ENCODE peak calls at places on chromosomes 5 and 9, in four cellular contexts. One of them, this sample, is unnamed.

GRCh38 chr5:36599986-36600779 is 6.2 kb upstream of the SLC1A3 start:
- DNase-seq in GM12878: no peak
- DNase-seq in K562: no peak
- DNase-seq in SK-N-SH: no peak
- DNase-seq in this sample: no peak

GRCh38 chr5:89338935-89339334 is 456.0 kb upstream of the MEF2C start:
- DNase-seq in GM12878: no peak
- DNase-seq in K562: no peak
- DNase-seq in SK-N-SH: no peak
- DNase-seq in this sample: no peak

GRCh38 chr5:9431496-9432258 is 114.2 kb downstream of the SEMA5A start:
- DNase-seq in GM12878: no peak
- DNase-seq in K562: no peak
- DNase-seq in SK-N-SH: peak; percentile 44
- DNase-seq in this sample: no peak

GRCh38 chr9:124551472-124552339 is 44.5 kb upstream of the NR5A1 start:
- DNase-seq in GM12878: peak; percentile 4
- DNase-seq in K562: peak; percentile 63
- DNase-seq in SK-N-SH: peak; percentile 66
- DNase-seq in this sample: peak; percentile 53

GRCh38 chr5:150139334-150139733 is 16.3 kb downstream of the PDGFRB start:
- DNase-seq in GM12878: no peak
- DNase-seq in K562: no peak
- DNase-seq in SK-N-SH: no peak
- DNase-seq in this sample: no peak

GRCh38 chr9:22044583-22044982 is 35.5 kb upstream of the CDKN2B start:
- DNase-seq in GM12878: no peak
- DNase-seq in K562: no peak
- DNase-seq in SK-N-SH: no peak
- DNase-seq in this sample: no peak

GRCh38 chr5:65194871-65195270 is 286.8 kb downstream of the ADAMTS6 start:
- DNase-seq in GM12878: no peak
- DNase-seq in K562: no peak
- DNase-seq in SK-N-SH: no peak
- DNase-seq in this sample: no peak

GRCh38 chr5:65739162-65739561 is 17.2 kb downstream of the NLN start:
- DNase-seq in GM12878: no peak
- DNase-seq in K562: no peak
- DNase-seq in SK-N-SH: no peak
- DNase-seq in this sample: no peak

GRCh38 chr9:124008307-124008854 is 3.2 kb upstream of the LHX2 start:
- DNase-seq in GM12878: no peak
- DNase-seq in K562: no peak
- DNase-seq in SK-N-SH: peak; percentile 54
- DNase-seq in this sample: no peak

GRCh38 chr5:60102961-60103683 is 209.6 kb upstream of the PDE4D start:
- DNase-seq in GM12878: no peak
- DNase-seq in K562: no peak
- DNase-seq in SK-N-SH: no peak
- DNase-seq in this sample: no peak

GRCh38 chr9:121945281-121945680 is 147.8 kb downstream of the TTLL11 start:
- DNase-seq in GM12878: no peak
- DNase-seq in K562: no peak
- DNase-seq in SK-N-SH: no peak
- DNase-seq in this sample: no peak

GRCh38 chr5:179342577-179342976 is 2.7 kb downstream of the ADAMTS2 start:
- DNase-seq in GM12878: no peak
- DNase-seq in K562: no peak
- DNase-seq in SK-N-SH: peak; percentile 78
- DNase-seq in this sample: no peak

DNA sequence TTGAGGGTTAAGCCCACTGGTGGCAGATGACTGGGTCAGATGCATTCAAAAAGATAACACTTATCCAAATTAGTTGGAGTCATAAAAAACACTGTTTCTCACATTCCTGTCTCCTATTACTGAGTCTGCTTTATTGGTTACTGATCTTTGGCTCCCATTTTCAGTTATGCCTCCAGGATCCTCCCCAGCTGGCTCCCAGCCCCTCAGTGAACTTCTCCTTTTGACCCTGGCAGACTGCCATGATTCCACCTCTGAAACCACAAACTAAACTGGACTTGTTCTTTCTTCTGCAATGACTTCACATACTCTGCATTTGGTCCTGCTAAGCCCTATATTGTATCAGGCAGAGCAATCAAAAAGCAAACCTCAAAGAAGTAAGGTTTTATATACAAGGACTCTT is 860.8 kb upstream of the DMAC1 start:
- DNase-seq in GM12878: no peak
- DNase-seq in K562: no peak
- DNase-seq in SK-N-SH: no peak
- DNase-seq in this sample: no peak
- TF ChIP-seq SMC3 in GM12878: no peak
- TF ChIP-seq SMC3 in K562: no peak
- TF ChIP-seq SMC3 in SK-N-SH: no peak
- TF ChIP-seq SMC3 in this sample: no peak

GRCh38 chr5:119331566-119332095 is 24.2 kb upstream of the TNFAIP8 start:
- DNase-seq in GM12878: no peak
- DNase-seq in K562: no peak
- DNase-seq in SK-N-SH: no peak
- DNase-seq in this sample: no peak

GRCh38 chr5:119329701-119330100 is 26.1 kb upstream of the TNFAIP8 start:
- DNase-seq in GM12878: no peak
- DNase-seq in K562: no peak
- DNase-seq in SK-N-SH: no peak
- DNase-seq in this sample: no peak

GRCh38 chr5:119328753-119329602 is 26.8 kb upstream of the TNFAIP8 start:
- DNase-seq in GM12878: no peak
- DNase-seq in K562: no peak
- DNase-seq in SK-N-SH: no peak
- DNase-seq in this sample: no peak

GRCh38 chr5:119332978-119333401 is 22.8 kb upstream of the TNFAIP8 start:
- DNase-seq in GM12878: no peak
- DNase-seq in K562: no peak
- DNase-seq in SK-N-SH: no peak
- DNase-seq in this sample: no peak

DNA sequence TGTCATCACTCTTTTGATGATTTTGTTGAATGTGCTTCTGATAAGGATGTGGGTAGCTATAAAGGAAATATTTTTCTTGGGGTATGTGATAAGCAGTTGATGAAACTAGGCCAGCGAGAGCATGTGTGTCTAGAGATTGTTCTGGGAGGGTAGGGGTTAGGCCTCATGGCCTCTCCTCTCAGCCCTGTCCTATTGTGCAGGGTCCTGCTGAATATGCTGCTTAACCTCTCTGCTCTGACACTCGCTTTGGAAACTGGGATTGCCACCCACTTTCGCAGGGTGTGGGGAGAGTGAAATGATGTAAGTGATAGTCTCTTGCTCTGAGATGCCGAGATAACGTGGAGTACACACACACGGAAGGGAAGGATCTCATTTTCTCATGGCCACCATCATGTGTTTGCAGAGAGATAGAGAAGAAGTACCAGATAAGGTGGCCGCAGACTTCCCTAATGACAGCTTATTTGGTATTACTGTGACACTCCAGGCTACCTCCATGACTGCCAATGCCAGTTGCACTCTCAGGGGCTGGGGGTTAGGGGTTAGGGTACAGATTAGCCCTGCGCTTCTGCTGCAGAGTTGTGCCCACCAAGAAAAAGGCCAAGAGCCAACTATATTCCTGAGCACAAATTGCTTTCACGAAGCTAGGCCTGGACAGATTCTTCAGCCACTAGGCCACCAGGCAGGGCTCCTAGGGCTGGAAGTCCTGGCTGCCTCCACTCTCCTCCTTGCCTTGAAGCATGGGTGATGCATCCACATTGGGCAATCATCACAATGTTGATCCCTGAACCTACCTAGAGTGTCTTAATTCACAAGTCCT is 25.2 kb upstream of the TNFAIP8 start:
- DNase-seq in GM12878: no peak
- DNase-seq in K562: peak; percentile 80
- DNase-seq in SK-N-SH: no peak
- DNase-seq in this sample: no peak
- TF ChIP-seq GABPA in GM12878: no peak
- TF ChIP-seq GABPA in K562: peak; percentile 51
- TF ChIP-seq GABPA in SK-N-SH: no peak
- TF ChIP-seq GABPA in this sample: no peak

GRCh38 chr9:88994820-88995180 is 3.5 kb downstream of the S1PR3 start:
- DNase-seq in GM12878: no peak
- DNase-seq in K562: no peak
- DNase-seq in SK-N-SH: no peak
- DNase-seq in this sample: no peak

GRCh38 chr9:88993327-88993726 is 2.1 kb downstream of the S1PR3 start:
- DNase-seq in GM12878: no peak
- DNase-seq in K562: no peak
- DNase-seq in SK-N-SH: no peak
- DNase-seq in this sample: peak; percentile 18

GRCh38 chr9:88995627-88996026 is 4.4 kb downstream of the S1PR3 start:
- DNase-seq in GM12878: no peak
- DNase-seq in K562: no peak
- DNase-seq in SK-N-SH: no peak
- DNase-seq in this sample: no peak

GRCh38 chr9:88995205-88995604 is 3.9 kb downstream of the S1PR3 start:
- DNase-seq in GM12878: no peak
- DNase-seq in K562: no peak
- DNase-seq in SK-N-SH: no peak
- DNase-seq in this sample: no peak

DNA sequence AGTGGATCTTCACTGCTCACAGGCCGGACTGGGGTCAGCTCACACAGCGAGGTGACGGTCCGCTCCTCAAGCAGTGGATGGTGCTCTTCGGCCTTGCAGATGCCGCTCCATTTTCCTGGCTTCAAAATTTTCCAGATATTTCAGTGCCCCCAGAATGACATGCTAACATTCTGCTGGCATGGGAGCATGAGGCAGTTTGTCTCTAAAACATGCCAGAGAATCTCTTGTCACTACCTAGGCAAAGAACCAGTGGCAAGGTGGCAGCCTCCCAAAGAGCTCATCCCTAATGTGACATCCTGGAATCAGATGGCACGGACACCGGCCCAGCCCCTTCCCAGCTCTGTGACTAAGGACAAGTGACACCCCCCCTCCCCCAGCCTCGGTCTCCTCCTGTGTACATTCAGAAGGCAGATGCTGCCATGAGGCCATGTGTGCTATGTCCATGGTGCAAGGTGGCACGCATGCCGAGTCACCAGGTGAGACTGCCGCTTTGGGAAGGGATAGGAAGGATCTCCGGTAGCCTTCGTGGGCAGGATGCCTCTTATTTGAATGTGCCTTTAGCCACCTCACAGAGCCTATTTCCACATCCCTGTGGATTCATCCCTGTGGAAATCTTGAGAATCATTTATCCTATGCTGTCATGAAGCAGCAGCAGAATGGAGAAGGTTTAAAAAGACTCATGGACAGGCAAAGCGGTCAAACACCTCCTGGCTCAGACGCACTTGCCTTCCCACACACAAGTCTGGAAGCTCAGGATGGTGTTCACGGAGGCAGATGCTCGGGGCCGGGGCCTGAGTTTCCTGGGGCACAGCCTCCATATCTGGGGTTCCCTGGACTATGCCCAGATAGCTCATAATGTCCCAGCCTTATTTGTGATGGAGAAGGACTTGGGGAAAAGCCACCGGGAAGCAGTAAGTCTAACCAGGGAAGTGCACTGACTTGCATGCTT is 2.9 kb downstream of the S1PR3 start:
- DNase-seq in GM12878: no peak
- DNase-seq in K562: no peak
- DNase-seq in SK-N-SH: no peak
- DNase-seq in this sample: no peak
- TF ChIP-seq SMC3 in GM12878: no peak
- TF ChIP-seq SMC3 in K562: no peak
- TF ChIP-seq SMC3 in SK-N-SH: no peak
- TF ChIP-seq SMC3 in this sample: no peak

DNA sequence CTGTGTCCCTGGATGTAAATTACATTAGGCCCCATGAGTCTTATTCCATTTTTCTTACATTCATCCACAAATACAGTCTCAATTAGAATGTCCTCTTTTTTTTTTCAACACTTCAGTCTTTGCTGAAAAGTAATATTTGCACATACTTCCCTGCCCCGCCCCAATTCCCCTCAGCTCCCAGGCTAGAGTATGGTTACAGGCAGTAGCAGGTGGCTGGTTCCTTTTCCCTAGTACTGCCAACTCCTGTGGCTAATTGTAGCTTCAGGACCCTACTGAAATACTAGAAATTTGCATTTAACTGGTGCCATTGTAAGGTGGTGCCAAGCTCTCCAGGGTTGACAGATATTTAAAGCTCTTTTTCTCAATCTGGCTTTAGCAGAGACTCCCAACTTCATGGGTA is 80.3 kb downstream of the FAM81B start:
- DNase-seq in GM12878: no peak
- DNase-seq in K562: no peak
- DNase-seq in SK-N-SH: no peak
- DNase-seq in this sample: no peak
- TF ChIP-seq GABPA in GM12878: no peak
- TF ChIP-seq GABPA in K562: no peak
- TF ChIP-seq GABPA in SK-N-SH: no peak
- TF ChIP-seq GABPA in this sample: no peak

GRCh38 chr5:5198111-5198510 is 58.0 kb downstream of the ADAMTS16 start:
- DNase-seq in GM12878: no peak
- DNase-seq in K562: no peak
- DNase-seq in SK-N-SH: no peak
- DNase-seq in this sample: no peak
- TF ChIP-seq SMC3 in GM12878: no peak
- TF ChIP-seq SMC3 in K562: no peak
- TF ChIP-seq SMC3 in SK-N-SH: no peak
- TF ChIP-seq SMC3 in this sample: no peak